ENCODE peak calls at places on chromosomes 2 and 18, in four cellular contexts. B, A, M and E are unnamed samples.

GRCh38 chr2:53767405-53768232 is at the start of gene CHAC2:
- DNase-seq in B (peak; percentile 78), A (peak; percentile 88), M (peak; percentile 89), E (peak; percentile 74)

GRCh38 chr2:219495531-219496122 is 3.1 kb upstream of the GMPPA start:
- DNase-seq in B (peak; percentile 74), A (peak; percentile 84), M (peak; percentile 92), E (peak; percentile 77)

GRCh38 chr18:73421010-73421409 is 553.2 kb upstream of the NETO1 start:
- DNase-seq in B (no peak), A (no peak), M (no peak), E (no peak)

GRCh38 chr18:27763936-27764335 is 413.0 kb downstream of the CDH2 start:
- DNase-seq in B (no peak), A (no peak), M (no peak), E (no peak)

GRCh38 chr2:223538920-223539440 is 63.2 kb downstream of the SCG2 start:
- DNase-seq in B (no peak), A (peak; percentile 47), M (peak; percentile 15), E (peak; percentile 21)

GRCh38 chr2:15767679-15768078 is 172.7 kb upstream of the MYCN start:
- DNase-seq in B (no peak), A (no peak), M (no peak), E (no peak)

GRCh38 chr18:46283268-46283667 is 179.1 kb downstream of the HAUS1 start:
- DNase-seq in B (peak; percentile 10), A (peak; percentile 56), M (peak; percentile 62), E (no peak)

GRCh38 chr2:38515155-38516074 is 87.3 kb downstream of the HNRNPLL start:
- DNase-seq in B (peak; percentile 59), A (no peak), M (no peak), E (no peak)

GRCh38 chr2:143333168-143333791 is 204.1 kb downstream of the ARHGAP15 start:
- DNase-seq in B (no peak), A (no peak), M (no peak), E (no peak)

GRCh38 chr2:172998547-172998946 is 77.1 kb upstream of the MAP3K20 start:
- DNase-seq in B (no peak), A (no peak), M (no peak), E (no peak)

GRCh38 chr2:9108210-9108967 is 98.2 kb upstream of the ASAP2 start:
- DNase-seq in B (peak; percentile 51), A (peak; percentile 44), M (no peak), E (no peak)
- H2AK5ac ChIP-seq in B (peak overlapping the region; percentile 61), A (peak overlapping the region; percentile 29), M (no peak overlapping the region), E (peak overlapping the region; percentile 73)

GRCh38 chr18:55406374-55407045 is 181.5 kb downstream of the TCF4 start:
- DNase-seq in B (no peak), A (no peak), M (no peak), E (no peak)

GRCh38 chr18:55403555-55403954 is 184.4 kb downstream of the TCF4 start:
- DNase-seq in B (no peak), A (peak; percentile 24), M (no peak), E (no peak)

GRCh38 chr18:55404136-55404810 is 183.7 kb downstream of the TCF4 start:
- DNase-seq in B (no peak), A (no peak), M (no peak), E (no peak)

GRCh38 chr18:55405655-55406373 is 182.2 kb downstream of the TCF4 start:
- DNase-seq in B (peak; percentile 95), A (peak; percentile 91), M (peak; percentile 58), E (no peak)

DNA sequence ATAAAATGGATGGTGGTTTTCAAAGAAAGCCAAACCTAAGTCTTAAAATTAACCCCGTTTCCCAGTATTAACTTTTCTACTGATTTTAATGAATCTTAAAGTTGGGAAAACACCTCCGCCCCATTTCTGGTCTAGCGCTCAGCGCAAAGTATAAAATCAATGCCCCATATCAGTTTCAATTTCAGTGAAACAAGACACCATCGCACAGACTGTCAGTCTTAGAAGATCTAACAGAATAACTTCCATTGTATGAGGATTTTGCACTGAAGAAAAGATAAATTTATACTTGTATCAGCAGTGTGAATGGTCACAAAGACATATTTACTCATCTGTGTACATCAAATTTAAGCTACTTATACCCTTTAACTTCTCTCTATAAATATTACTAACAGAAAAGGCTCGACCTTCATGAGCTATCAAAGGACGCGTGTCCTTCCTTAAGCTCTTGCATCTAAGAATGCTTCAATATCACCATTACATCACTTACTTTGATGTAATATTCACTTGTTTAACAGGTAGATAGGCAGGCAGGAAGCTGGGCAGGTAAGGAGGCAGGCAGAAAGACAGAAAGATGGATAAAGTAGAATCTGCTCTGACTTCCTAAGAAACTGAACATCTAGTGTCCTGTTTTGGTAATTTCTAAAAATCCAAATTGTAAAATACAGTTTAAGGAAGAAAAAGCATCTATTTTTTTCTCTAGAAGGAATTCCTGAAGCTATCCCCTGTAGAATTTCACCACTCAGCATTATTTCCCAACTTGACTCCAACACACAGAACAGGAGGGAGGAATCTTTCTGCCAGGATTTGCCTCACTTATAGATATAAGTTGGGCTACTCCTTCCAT is 183.0 kb downstream of the TCF4 start:
- DNase-seq in B (no peak), A (no peak), M (no peak), E (no peak)
- H2AK5ac ChIP-seq in B (peak overlapping the region; percentile 89), A (peak overlapping the region; percentile 85), M (no peak overlapping the region), E (no peak overlapping the region)

DNA sequence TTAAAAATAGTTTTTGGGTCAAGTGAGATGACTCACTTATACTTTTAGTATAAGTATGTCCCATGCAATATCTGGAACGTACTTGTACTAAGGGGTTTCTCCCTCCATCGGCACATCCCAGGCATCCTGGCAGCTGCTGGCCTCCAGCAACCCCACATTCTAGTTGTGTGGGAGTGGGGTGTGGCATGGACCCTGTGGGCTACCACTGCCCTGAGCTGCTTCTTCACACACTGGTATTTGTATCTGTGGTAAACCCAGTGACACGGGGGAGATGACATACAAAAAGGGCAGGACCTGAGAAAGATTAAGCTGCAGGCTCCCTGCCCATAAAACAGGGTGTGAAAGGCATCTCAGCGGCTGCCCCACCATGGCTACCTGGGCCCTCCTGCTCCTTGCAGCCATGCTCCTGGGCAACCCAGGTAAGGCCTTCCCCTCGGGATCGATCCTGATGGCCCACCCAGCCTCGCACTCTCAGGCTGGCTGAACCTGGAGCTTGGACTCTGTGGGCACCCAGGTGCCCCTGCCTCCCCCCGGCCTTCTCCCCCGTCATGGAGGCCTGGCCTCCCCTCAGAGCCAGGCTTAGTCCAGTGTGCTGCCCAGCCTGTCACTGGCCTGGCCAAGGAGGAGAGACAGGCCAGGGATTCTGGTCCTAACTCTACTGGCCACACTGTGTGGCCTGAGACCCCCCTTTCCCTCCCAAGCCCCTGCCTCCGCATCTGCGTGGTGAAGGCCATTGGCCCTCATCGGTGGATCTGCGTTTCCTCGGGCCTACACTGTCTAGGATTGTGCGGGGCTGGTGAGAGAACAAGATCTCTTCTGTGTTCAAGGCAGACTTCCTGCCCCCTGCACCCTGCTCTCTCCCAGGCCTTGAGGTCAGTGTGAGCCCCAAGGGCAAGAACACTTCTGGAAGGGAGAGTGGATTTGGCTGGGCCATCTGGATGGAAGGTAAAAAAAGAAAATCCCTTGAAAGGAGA is at the start of gene GNLY:
- DNase-seq in B (no peak), A (no peak), M (no peak), E (no peak)
- H2AK5ac ChIP-seq in B (peak within 1 kb of the TSS; percentile 73), A (no peak within 1 kb of the TSS), M (no peak within 1 kb of the TSS), E (peak within 1 kb of the TSS; percentile 40)

DNA sequence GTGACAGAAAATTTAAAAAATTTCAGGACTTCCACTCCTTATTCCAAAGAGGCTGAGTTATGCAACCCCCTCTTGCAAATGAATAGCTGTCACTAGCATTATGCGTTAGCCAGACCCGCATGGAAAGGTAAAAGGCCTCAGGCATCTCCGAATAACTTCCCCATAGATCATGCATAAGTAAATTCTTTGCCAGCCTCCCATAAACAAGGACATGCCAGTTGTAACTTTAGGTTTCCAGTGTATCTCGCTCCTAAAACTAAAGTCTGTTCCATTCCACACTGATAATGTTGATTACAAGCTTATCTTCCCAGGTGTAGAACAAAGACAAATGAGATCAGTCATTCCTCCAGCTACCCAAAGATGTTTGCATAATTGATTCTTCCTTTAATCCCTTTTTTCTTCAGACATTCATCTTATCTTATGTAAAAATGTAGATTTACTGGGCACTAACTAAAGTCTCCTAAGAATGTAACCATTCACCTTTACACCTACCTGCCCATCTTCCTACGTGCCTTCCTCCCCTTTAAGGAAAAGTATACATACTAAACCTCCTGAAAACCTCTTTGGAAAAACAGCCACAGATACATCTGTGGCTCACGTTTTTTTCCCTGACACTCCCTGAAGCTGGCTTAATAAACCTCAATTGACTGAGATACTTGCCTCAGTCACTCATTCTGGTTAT is 13.6 kb upstream of the NFU1 start:
- DNase-seq in B (no peak), A (no peak), M (peak; percentile 93), E (no peak)
- H2AK5ac ChIP-seq in B (no peak overlapping the region), A (no peak overlapping the region), M (no peak overlapping the region), E (no peak overlapping the region)

GRCh38 chr18:49021076-49021432 is 70.3 kb upstream of the SMAD7 start:
- DNase-seq in B (no peak), A (no peak), M (no peak), E (no peak)
- H2AK5ac ChIP-seq in B (peak overlapping the region; percentile 79), A (peak overlapping the region; percentile 41), M (peak overlapping the region; percentile 99), E (peak overlapping the region; percentile 86)

DNA sequence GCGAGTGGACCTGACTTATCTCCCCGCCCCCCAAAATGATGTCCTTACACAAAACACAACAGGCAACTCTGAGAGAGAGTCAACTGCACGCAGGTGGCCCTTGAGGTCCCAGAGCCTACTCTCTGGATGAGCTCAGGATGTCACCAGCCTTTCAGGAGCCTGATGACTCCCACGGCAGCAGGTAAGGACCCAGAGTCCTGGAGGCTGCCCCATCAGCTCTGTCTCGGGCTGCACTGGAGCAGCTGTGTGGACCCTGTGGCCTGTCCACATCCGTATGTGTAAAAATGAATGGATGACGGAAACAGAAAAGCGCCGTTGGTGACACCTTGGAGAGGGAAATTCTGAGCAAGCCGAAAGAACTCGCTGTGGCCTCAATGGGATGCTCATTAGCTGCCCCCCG is 130.9 kb downstream of the HDAC4 start:
- DNase-seq in B (no peak), A (no peak), M (no peak), E (no peak)
- H2AK5ac ChIP-seq in B (peak overlapping the region; percentile 15), A (no peak overlapping the region), M (no peak overlapping the region), E (no peak overlapping the region)